ENCODE peak calls at places on chromosomes 13 and 19, in five cellular contexts. U is CD8-positive, alpha-beta memory T cell; J is CD8-positive, alpha-beta T cell; Y is effector memory CD4-positive, alpha-beta T cell; O is neural progenitor cell. A is an unnamed sample. For H3K27me3 and H3K36me3, the result is how much of the 10 kb centered on the place peaks cover.

GRCh38 chr19:690203-690602 is 5.0 kb downstream of the PRSS57 start:
- DNase-seq in U (no peak), Y (no peak), O (no peak), J (no peak), A (no peak)

GRCh38 chr19:29702161-29702957 is 12.7 kb downstream of the C19orf12 start:
- DNase-seq in U (no peak), J (no peak), Y (no peak), O (no peak), A (no peak)

GRCh38 chr19:39237200-39238184 is 7.3 kb downstream of the IFNL3 start:
- DNase-seq in J (peak), Y (no peak), O (no peak), U (peak), A (peak)

GRCh38 chr19:4913996-4914735 is 4.9 kb downstream of the UHRF1 start:
- DNase-seq in U (peak), O (no peak), J (peak), Y (peak), A (no peak)

GRCh38 chr13:75978815-75979214 is 342.7 kb downstream of the LMO7 start:
- DNase-seq in O (no peak), U (no peak), J (no peak), Y (no peak), A (no peak)

GRCh38 chr19:1266116-1266817 is 2.9 kb upstream of the CIRBP start:
- DNase-seq in O (peak), U (peak), Y (peak), J (peak), A (peak)

GRCh38 chr19:46350029-46350757 is 3.3 kb downstream of the PPP5C start:
- DNase-seq in Y (no peak), O (no peak), U (no peak), J (peak), A (no peak)

GRCh38 chr13:78241278-78241919 is 322.8 kb upstream of the EDNRB start:
- DNase-seq in U (no peak), J (no peak), O (peak), Y (no peak), A (peak)

GRCh38 chr19:13026478-13026999 is 31.3 kb downstream of the NFIX start:
- DNase-seq in O (no peak), J (no peak), Y (no peak), U (no peak), A (no peak)

GRCh38 chr13:57527114-57527770 is 104.3 kb upstream of the PCDH17 start:
- DNase-seq in J (no peak), U (no peak), O (no peak), Y (no peak), A (no peak)

GRCh38 chr13:69168436-69168835 is 939.2 kb upstream of the ATXN8OS start:
- DNase-seq in J (no peak), U (no peak), O (no peak), Y (no peak), A (no peak)

GRCh38 chr13:27858046-27858445 is 61.8 kb upstream of the PDX1 start:
- DNase-seq in O (no peak), U (no peak), Y (no peak), J (no peak), A (no peak)
- H3K27me3 ChIP-seq in O (half or more), U (under half), Y (under half), J (under half), A (under half)

GRCh38 chr13:101556676-101557121 is 104.2 kb downstream of the ITGBL1 start:
- DNase-seq in Y (no peak), U (no peak), O (no peak), J (no peak), A (no peak)

GRCh38 chr13:101554420-101555125 is 102.1 kb downstream of the ITGBL1 start:
- DNase-seq in U (no peak), O (no peak), J (no peak), Y (no peak), A (no peak)

GRCh38 chr13:101552286-101552685 is 99.8 kb downstream of the ITGBL1 start:
- DNase-seq in J (no peak), O (no peak), Y (no peak), U (no peak), A (no peak)

DNA sequence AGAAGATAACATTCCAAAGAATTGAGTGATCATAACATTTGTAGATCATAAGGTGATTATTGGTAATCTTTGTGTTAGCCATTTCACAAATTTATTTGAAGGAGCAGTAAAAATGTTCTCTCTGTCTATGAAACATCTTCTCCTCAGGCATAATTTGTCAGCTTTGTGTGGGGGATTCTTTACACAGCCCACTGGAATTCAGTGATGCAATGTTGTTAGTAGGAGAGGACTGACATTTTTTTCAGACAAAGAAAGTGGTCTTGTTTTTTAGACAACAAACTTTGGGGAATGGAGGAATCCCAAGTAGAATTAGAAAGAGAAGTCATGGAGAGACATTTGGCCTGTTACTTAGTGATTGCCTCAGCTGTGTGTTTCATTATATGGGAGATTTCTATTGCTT is 100.3 kb downstream of the ITGBL1 start:
- DNase-seq in J (no peak), U (no peak), O (no peak), Y (no peak), A (no peak)
- H3K4me3 ChIP-seq in J (no peak), U (no peak), O (no peak), Y (no peak), A (no peak)

GRCh38 chr13:27176772-27177171 is 5.2 kb upstream of the USP12 start:
- DNase-seq in J (no peak), Y (no peak), U (no peak), O (no peak), A (no peak)
- H3K36me3 ChIP-seq in J (under half), Y (under half), U (under half), O (under half), A (under half)

GRCh38 chr19:50327013-50327412 is 2.2 kb downstream of the KCNC3 start:
- DNase-seq in U (no peak), Y (no peak), O (no peak), J (no peak), A (peak)
- H3K27me3 ChIP-seq in U (under half), Y (under half), O (under half), J (under half), A (under half)

GRCh38 chr13:48235100-48235813 is 2.3 kb downstream of the ITM2B start:
- DNase-seq in Y (peak), U (no peak), J (no peak), O (peak), A (peak)

GRCh38 chr13:48234652-48235099 is 1.7 kb downstream of the ITM2B start:
- DNase-seq in Y (no peak), U (no peak), J (no peak), O (no peak), A (no peak)

GRCh38 chr13:48233886-48234488 is 981 bp downstream of the ITM2B start:
- DNase-seq in Y (no peak), J (no peak), O (peak), U (no peak), A (peak)

GRCh38 chr13:48236528-48237353 is 3.7 kb downstream of the ITM2B start:
- DNase-seq in J (no peak), Y (no peak), O (no peak), U (no peak), A (no peak)

GRCh38 chr13:48235814-48236135 is 2.8 kb downstream of the ITM2B start:
- DNase-seq in U (no peak), J (no peak), Y (no peak), O (no peak), A (no peak)
- H3K4me3 ChIP-seq in U (peak), J (peak), Y (peak), O (peak), A (no peak)

A was measured in H7.